ENCODE peak calls at places on chromosomes 11 and 22, in five cellular contexts. F is transverse colon, B is heart left ventricle, S is right lobe of liver, O is upper lobe of left lung. Z is an unnamed sample.

GRCh38 chr11:83725718-83726117 is 439.6 kb upstream of the CCDC90B start:
- DNase-seq in O (no peak), S (no peak), F (no peak), B (no peak), Z (no peak)

GRCh38 chr22:33465554-33465953 is 407.4 kb upstream of the SYN3 start:
- DNase-seq in S (no peak), O (no peak), F (no peak), B (peak), Z (no peak)

GRCh38 chr11:62539238-62539925 is 7.2 kb downstream of the AHNAK start:
- DNase-seq in B (peak), O (peak), F (peak), S (peak), Z (peak)

GRCh38 chr22:35380013-35380412 is 883 bp upstream of the HMOX1 start:
- DNase-seq in B (no peak), S (no peak), F (peak), O (no peak), Z (peak)

GRCh38 chr11:103494491-103494890 is 385.3 kb downstream of the DYNC2H1 start:
- DNase-seq in F (no peak), O (no peak), S (no peak), B (no peak), Z (no peak)

GRCh38 chr22:32985899-32986772 is 72.0 kb downstream of the SYN3 start:
- DNase-seq in F (peak), O (peak), B (peak), S (peak), Z (peak)

GRCh38 chr11:77179681-77180080 is 51.6 kb downstream of the MYO7A start:
- DNase-seq in F (no peak), B (no peak), S (no peak), O (no peak), Z (no peak)

GRCh38 chr11:122563761-122564160 is 91.8 kb upstream of the UBASH3B start:
- DNase-seq in B (no peak), S (no peak), O (no peak), F (no peak), Z (no peak)

GRCh38 chr22:21834869-21835268 is 32.6 kb downstream of the MAPK1 start:
- DNase-seq in F (no peak), O (no peak), B (no peak), S (no peak), Z (peak)

GRCh38 chr22:46024136-46024840 is 47.3 kb upstream of the WNT7B start:
- DNase-seq in B (no peak), O (peak), S (peak), F (no peak), Z (peak)

GRCh38 chr11:12480401-12480800 is 103.0 kb downstream of the PARVA start:
- DNase-seq in F (no peak), S (no peak), B (no peak), O (no peak), Z (no peak)

GRCh38 chr22:32951807-32952153 is 106.4 kb downstream of the SYN3 start:
- DNase-seq in F (no peak), O (peak), S (peak), B (peak), Z (no peak)

GRCh38 chr22:46748948-46749681 is 11.1 kb upstream of the CERK start:
- DNase-seq in B (no peak), S (peak), O (no peak), F (no peak), Z (no peak)

GRCh38 chr11:7999795-8000194 is 12.7 kb downstream of the EIF3F start:
- DNase-seq in O (no peak), F (no peak), B (no peak), S (no peak), Z (no peak)

GRCh38 chr22:30396871-30397655 is at the start of gene SEC14L2:
- DNase-seq in S (peak), O (peak), B (peak), F (peak), Z (peak)

GRCh38 chr11:24592342-24592741 is 95.5 kb downstream of the LUZP2 start:
- DNase-seq in S (no peak), F (no peak), O (no peak), B (no peak), Z (no peak)

GRCh38 chr22:35560366-35560765 is 19.7 kb downstream of the RASD2 start:
- DNase-seq in S (no peak), O (no peak), B (no peak), F (no peak), Z (no peak)

GRCh38 chr11:19811391-19811790 is 98.8 kb downstream of the NAV2 start:
- DNase-seq in O (no peak), F (no peak), B (no peak), S (no peak), Z (no peak)

GRCh38 chr22:41847300-41847699 is 14.4 kb downstream of the SREBF2 start:
- DNase-seq in B (no peak), F (no peak), S (no peak), O (no peak), Z (no peak)

GRCh38 chr11:90423378-90423777 is 200.5 kb upstream of the CHORDC1 start:
- DNase-seq in F (no peak), B (no peak), O (no peak), S (no peak), Z (no peak)

GRCh38 chr22:42595434-42595833 is 19.2 kb downstream of the POLDIP3 start:
- DNase-seq in F (no peak), B (no peak), O (no peak), S (no peak), Z (no peak)

GRCh38 chr11:35173011-35173511 is 34.1 kb downstream of the CD44 start:
- DNase-seq in O (peak), S (no peak), F (peak), B (no peak), Z (peak)

GRCh38 chr11:44928807-44929206 is 21.9 kb downstream of the TP53I11 start:
- DNase-seq in B (no peak), S (no peak), O (no peak), F (no peak), Z (no peak)

GRCh38 chr22:42926768-42927167 is 69.7 kb upstream of the ARFGAP3 start:
- DNase-seq in B (no peak), F (no peak), O (no peak), S (no peak), Z (no peak)

GRCh38 chr11:65672982-65673381 is 10.3 kb upstream of the RELA start:
- DNase-seq in B (no peak), S (no peak), F (no peak), O (no peak), Z (no peak)

GRCh38 chr22:16651217-16651616 is 58.6 kb upstream of the CCT8L2 start:
- DNase-seq in O (no peak), F (no peak), B (no peak), S (no peak), Z (no peak)

GRCh38 chr22:24066872-24067271 is 55.8 kb downstream of the CABIN1 start:
- DNase-seq in F (peak), B (no peak), S (no peak), O (no peak), Z (peak)

GRCh38 chr22:24063986-24064385 is 52.9 kb downstream of the CABIN1 start:
- DNase-seq in S (no peak), B (no peak), F (no peak), O (no peak), Z (no peak)

GRCh38 chr22:24067587-24068376 is 56.7 kb downstream of the CABIN1 start:
- DNase-seq in B (no peak), O (no peak), F (peak), S (peak), Z (peak)

GRCh38 chr22:24068377-24068680 is 57.2 kb downstream of the CABIN1 start:
- DNase-seq in F (no peak), B (no peak), O (no peak), S (no peak), Z (no peak)

DNA sequence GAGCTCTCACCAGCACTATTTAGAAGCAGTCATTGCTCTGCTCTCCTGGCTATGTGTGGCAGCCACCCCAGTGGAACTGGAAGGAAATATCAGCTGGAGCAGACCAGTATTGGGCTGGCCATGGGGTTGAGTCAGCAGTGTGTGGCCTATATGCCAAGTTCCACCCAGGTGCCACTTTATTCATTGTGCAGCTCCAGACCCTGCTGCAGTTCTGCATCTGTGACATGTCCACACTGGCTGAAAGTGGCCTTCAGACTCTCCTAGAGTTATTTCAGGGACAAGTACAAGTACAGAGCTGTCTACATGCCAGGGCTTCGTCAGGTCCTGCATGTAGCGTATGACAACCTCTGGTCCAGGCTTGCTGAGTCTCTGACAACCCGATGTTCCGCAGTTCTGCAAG is 55.2 kb downstream of the CABIN1 start:
- DNase-seq in B (peak), O (no peak), F (no peak), S (no peak), Z (no peak)
- TF ChIP-seq POLR2A in B (no peak), O (no peak), F (no peak), S (no peak), Z (no peak)

DNA sequence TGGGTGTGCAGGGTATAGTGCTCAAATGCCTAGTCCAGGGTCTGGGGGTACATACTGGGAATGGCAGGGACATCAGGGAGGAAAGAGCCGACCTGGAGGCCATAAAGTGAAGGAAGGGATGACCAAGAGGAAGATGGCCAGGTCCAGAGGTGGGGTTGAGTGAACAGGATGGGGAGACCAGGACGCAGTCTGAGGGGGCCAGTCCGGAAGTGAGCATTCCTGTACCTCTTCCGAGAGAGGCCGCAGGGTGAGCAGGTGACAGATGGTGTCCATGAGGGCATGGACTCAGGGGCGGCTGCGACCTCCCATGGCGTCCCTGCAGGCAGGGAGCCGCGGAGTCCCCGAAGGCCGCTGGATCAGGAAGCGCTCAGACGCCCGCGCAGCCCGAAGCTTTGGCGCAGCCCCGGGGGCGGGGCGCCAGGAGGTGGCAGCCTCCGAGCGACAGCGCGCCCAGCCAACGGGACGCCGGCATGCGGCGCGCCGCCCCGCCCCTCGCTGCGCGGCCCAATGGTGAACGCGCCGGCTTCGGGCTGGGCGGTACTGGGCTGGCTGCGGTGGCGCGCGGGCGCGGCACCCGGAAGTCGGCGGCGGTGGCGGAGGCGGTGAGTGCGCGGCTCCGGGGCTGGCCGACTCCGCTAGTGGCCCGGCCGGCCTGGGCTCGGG is at the start of gene TANGO2:
- DNase-seq in F (peak), S (peak), B (peak), O (peak), Z (peak)
- TF ChIP-seq POLR2A in F (peak), S (peak), B (peak), O (peak), Z (peak)

DNA sequence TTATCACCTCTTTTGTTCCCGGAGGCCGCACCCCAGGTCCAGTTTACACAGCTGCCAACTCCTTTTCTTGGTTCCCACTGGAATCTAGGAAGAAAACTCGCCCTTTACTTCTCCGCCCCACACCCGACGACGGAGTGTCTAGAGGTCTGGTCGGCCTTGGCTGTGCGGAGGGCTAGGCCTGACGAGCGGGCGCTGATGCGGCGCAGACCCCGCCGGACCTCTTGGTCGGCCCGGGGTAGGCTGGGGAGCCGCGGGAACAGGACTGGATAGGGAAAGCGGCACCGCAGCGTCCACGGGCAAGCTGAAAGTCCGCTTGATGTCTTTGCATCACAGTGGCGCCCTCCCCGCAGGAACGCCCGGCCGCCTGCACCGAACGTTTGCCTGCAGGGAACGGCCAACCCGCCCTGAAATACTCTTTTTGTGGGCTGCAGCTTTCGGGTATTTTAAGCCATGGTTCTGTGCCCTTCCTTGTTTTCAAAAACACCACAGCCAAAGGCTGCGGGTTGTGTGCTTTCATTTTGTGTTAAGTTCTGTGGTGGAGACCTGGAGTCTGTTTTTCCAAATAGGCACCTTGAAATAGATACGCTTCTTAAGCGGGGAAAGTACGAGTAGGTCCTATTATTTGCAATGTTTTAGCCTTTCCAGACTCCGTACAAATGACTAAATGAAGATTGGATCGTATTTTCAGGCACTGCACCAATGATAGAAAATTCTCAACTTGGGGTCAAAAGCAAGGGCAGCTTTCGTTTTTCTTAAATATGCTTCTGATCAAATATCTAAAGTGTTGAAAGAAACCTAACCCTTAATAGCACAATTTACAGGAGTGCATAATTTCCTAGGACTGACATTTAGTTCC is 880 bp upstream of the ZBED5 start:
- DNase-seq in O (peak), S (peak), B (peak), F (peak), Z (peak)
- TF ChIP-seq POLR2A in O (no peak), S (no peak), B (no peak), F (no peak), Z (no peak)

GRCh38 chr11:2380396-2380795 is 3.3 kb downstream of the CD81 start:
- DNase-seq in O (no peak), F (no peak), S (peak), B (no peak), Z (no peak)

GRCh38 chr11:2377511-2378443 is 667 bp downstream of the CD81 start:
- DNase-seq in S (peak), O (peak), B (peak), F (peak), Z (peak)

GRCh38 chr11:2379471-2380174 is 2.5 kb downstream of the CD81 start:
- DNase-seq in B (peak), O (no peak), S (no peak), F (no peak), Z (no peak)

GRCh38 chr11:2376751-2377451 is at the start of gene CD81:
- DNase-seq in S (peak), O (peak), B (peak), F (no peak), Z (peak)

DNA sequence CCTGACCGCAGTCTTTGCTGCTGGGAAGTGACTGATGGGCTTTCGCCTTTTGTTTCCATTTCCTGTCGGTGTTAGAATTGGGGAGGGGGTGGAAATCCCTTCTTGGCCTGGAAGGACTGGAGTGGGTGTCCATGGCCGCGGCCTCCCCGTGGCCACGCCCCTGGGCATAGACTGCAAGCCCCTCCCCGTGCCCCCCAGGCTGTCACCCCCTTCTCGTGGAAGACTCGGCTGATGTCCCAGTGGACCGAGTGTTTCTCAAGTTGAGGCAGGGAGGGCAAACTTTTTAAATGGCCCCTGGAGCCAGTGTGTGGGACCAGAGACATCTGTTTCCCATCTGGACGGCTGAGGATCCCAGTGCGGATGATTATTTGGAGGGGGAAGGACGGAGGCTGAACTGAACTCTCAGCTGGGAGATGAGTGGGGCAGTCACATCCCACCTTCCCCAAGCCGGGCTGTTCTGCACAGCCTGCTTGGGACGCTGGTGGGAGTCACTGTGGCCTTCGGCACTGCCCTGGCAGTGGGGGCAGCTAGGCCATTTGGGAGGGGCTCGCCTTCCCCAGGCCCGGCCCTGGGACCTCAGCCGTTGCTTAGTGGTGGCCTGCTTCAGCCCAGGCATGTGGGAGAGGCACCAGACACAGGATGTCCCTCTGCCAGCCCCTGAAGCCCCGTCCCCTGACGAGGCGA is 1.6 kb downstream of the CD81 start:
- DNase-seq in O (no peak), S (peak), F (no peak), B (peak), Z (peak)
- TF ChIP-seq POLR2A in O (no peak), S (no peak), F (no peak), B (no peak), Z (no peak)

DNA sequence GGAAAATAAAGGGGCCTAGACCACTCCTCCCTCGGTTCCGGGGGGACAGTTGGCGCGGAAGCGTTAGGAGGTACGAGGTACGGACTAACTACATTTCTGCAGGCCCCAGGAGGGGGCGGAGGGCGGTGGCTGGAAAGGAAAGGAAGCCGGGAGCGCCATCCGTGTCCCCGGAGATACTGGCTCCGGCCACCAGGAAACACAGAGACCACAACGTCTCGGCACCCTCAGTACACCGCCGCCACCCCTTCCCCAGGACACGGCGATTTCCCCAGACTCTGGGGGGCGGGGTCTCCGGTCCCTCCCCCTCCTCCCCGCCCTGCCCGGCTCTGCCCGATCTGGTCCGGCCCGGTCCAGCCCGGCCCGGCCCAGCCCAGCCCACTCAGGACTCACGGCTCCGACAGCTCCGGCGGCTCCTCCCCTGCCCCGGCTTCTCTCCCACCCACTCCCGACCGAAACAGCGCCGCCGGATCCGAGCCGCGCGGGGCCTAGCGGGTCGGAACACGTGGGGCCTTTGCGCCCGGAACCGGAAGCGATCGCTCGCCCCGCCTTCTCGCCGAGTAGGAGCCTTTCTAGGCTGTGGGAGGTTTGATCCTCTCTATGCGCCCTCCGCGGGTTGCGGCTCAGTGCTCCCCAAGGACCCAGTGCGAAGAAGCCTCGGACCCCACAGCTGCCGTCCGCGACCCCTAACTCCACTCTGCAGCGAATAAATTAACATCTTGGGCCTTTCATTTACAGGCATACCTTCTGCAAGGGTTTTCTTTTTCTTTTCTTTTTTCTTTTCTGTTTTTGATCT is at the start of gene ZNF202:
- DNase-seq in B (peak), S (peak), O (peak), F (peak), Z (peak)
- TF ChIP-seq POLR2A in B (peak), S (peak), O (no peak), F (peak), Z (peak)

GRCh38 chr22:38697055-38697980 is 3.4 kb downstream of the JOSD1 start:
- DNase-seq in O (peak), F (no peak), S (no peak), B (no peak), Z (no peak)
- TF ChIP-seq POLR2A in O (no peak), F (no peak), S (no peak), B (no peak), Z (peak)

GRCh38 chr11:1760351-1761109 is 3.2 kb downstream of the CTSD start:
- DNase-seq in B (peak), S (peak), O (peak), F (peak), Z (no peak)
- TF ChIP-seq POLR2A in B (peak), S (peak), O (no peak), F (no peak), Z (no peak)

GRCh38 chr11:94563848-94564442 is 3.2 kb upstream of the PIWIL4 start:
- DNase-seq in O (no peak), S (no peak), B (no peak), F (no peak), Z (no peak)

GRCh38 chr11:94568200-94568599 is 1.0 kb downstream of the PIWIL4 start:
- DNase-seq in B (no peak), S (no peak), O (no peak), F (no peak), Z (no peak)

GRCh38 chr11:94563176-94563847 is 3.9 kb upstream of the PIWIL4 start:
- DNase-seq in B (no peak), F (no peak), O (no peak), S (no peak), Z (no peak)

GRCh38 chr11:94568717-94569116 is 1.5 kb downstream of the PIWIL4 start:
- DNase-seq in B (no peak), F (no peak), O (no peak), S (no peak), Z (no peak)

GRCh38 chr11:94567181-94567670 is at the start of gene PIWIL4:
- DNase-seq in O (no peak), B (no peak), F (no peak), S (no peak), Z (no peak)
- TF ChIP-seq POLR2A in O (no peak), B (no peak), F (no peak), S (no peak), Z (no peak)

GRCh38 chr11:134037093-134037908 is 31.6 kb upstream of the JAM3 start:
- DNase-seq in F (peak), O (peak), S (peak), B (peak), Z (peak)
- TF ChIP-seq POLR2A in F (peak), O (no peak), S (no peak), B (peak), Z (no peak)

Z was measured in Peyer's patch.